ENCODE peak calls at places on chromosome 7, in seven cellular contexts. One of them, this sample, is unnamed.

GRCh38 chr7:37341033-37341630 is 107.5 kb downstream of the ELMO1 start:
- DNase-seq in GM13977: peak
- DNase-seq in activated CD4-positive, CD25-positive, alpha-beta regulatory T cell: no peak
- DNase-seq in RWPE1: no peak
- DNase-seq in AG04449: no peak
- DNase-seq in stimulated activated CD8-positive, alpha-beta memory T cell treated with anti-CD3 and anti-CD28 coated beads, Interleukin-15, amount 100 ng/mL, for 24 hours: no peak
- DNase-seq in RPMI8226: peak
- DNase-seq in this sample: no peak

GRCh38 chr7:20745716-20746115 is 41.0 kb downstream of the SP8 start:
- DNase-seq in GM13977: no peak
- DNase-seq in activated CD4-positive, CD25-positive, alpha-beta regulatory T cell: no peak
- DNase-seq in RWPE1: no peak
- DNase-seq in AG04449: no peak
- DNase-seq in stimulated activated CD8-positive, alpha-beta memory T cell treated with anti-CD3 and anti-CD28 coated beads, Interleukin-15, amount 100 ng/mL, for 24 hours: no peak
- DNase-seq in RPMI8226: no peak
- DNase-seq in this sample: no peak

GRCh38 chr7:44077681-44078091 is 4.6 kb downstream of the POLM start:
- DNase-seq in GM13977: no peak
- DNase-seq in activated CD4-positive, CD25-positive, alpha-beta regulatory T cell: no peak
- DNase-seq in RWPE1: no peak
- DNase-seq in AG04449: no peak
- DNase-seq in stimulated activated CD8-positive, alpha-beta memory T cell treated with anti-CD3 and anti-CD28 coated beads, Interleukin-15, amount 100 ng/mL, for 24 hours: no peak
- DNase-seq in RPMI8226: no peak
- DNase-seq in this sample: peak

GRCh38 chr7:28338041-28338440 is 74.3 kb upstream of the CREB5 start:
- DNase-seq in GM13977: no peak
- DNase-seq in activated CD4-positive, CD25-positive, alpha-beta regulatory T cell: no peak
- DNase-seq in RWPE1: no peak
- DNase-seq in AG04449: no peak
- DNase-seq in stimulated activated CD8-positive, alpha-beta memory T cell treated with anti-CD3 and anti-CD28 coated beads, Interleukin-15, amount 100 ng/mL, for 24 hours: no peak
- DNase-seq in RPMI8226: no peak
- DNase-seq in this sample: no peak

GRCh38 chr7:155787171-155787851 is 25.0 kb downstream of the SHH start:
- DNase-seq in GM13977: peak
- DNase-seq in activated CD4-positive, CD25-positive, alpha-beta regulatory T cell: no peak
- DNase-seq in RWPE1: no peak
- DNase-seq in AG04449: no peak
- DNase-seq in stimulated activated CD8-positive, alpha-beta memory T cell treated with anti-CD3 and anti-CD28 coated beads, Interleukin-15, amount 100 ng/mL, for 24 hours: no peak
- DNase-seq in RPMI8226: no peak
- DNase-seq in this sample: no peak

GRCh38 chr7:36381056-36381455 is 8.6 kb upstream of the ANLN start:
- DNase-seq in GM13977: no peak
- DNase-seq in activated CD4-positive, CD25-positive, alpha-beta regulatory T cell: no peak
- DNase-seq in RWPE1: no peak
- DNase-seq in AG04449: no peak
- DNase-seq in stimulated activated CD8-positive, alpha-beta memory T cell treated with anti-CD3 and anti-CD28 coated beads, Interleukin-15, amount 100 ng/mL, for 24 hours: no peak
- DNase-seq in RPMI8226: no peak
- DNase-seq in this sample: no peak

GRCh38 chr7:124250297-124251034 is 217.6 kb upstream of the TMEM229A start:
- DNase-seq in GM13977: no peak
- DNase-seq in activated CD4-positive, CD25-positive, alpha-beta regulatory T cell: no peak
- DNase-seq in RWPE1: no peak
- DNase-seq in AG04449: no peak
- DNase-seq in stimulated activated CD8-positive, alpha-beta memory T cell treated with anti-CD3 and anti-CD28 coated beads, Interleukin-15, amount 100 ng/mL, for 24 hours: no peak
- DNase-seq in RPMI8226: no peak
- DNase-seq in this sample: no peak

GRCh38 chr7:90816511-90817142 is 220.5 kb downstream of the CDK14 start:
- DNase-seq in GM13977: peak
- DNase-seq in activated CD4-positive, CD25-positive, alpha-beta regulatory T cell: no peak
- DNase-seq in RWPE1: peak
- DNase-seq in AG04449: peak
- DNase-seq in stimulated activated CD8-positive, alpha-beta memory T cell treated with anti-CD3 and anti-CD28 coated beads, Interleukin-15, amount 100 ng/mL, for 24 hours: no peak
- DNase-seq in RPMI8226: peak
- DNase-seq in this sample: peak

GRCh38 chr7:40780431-40780830 is 645.6 kb downstream of the SUGCT start:
- DNase-seq in GM13977: no peak
- DNase-seq in activated CD4-positive, CD25-positive, alpha-beta regulatory T cell: no peak
- DNase-seq in RWPE1: no peak
- DNase-seq in AG04449: no peak
- DNase-seq in stimulated activated CD8-positive, alpha-beta memory T cell treated with anti-CD3 and anti-CD28 coated beads, Interleukin-15, amount 100 ng/mL, for 24 hours: no peak
- DNase-seq in RPMI8226: no peak
- DNase-seq in this sample: no peak